ENCODE peak calls at places on chromosomes 4 and X, in seven cellular contexts. Q is GM04504; Y is T-helper 9 cell; U is nucleus accumbens; A is activated T-cell treated with anti-CD3 and anti-CD28 coated beads, Interleukin-2, amount 50 U/mL, for 24 hours; V is PC-3; F is LoVo. M is an unnamed sample.

GRCh38 chrX:23779025-23779424 is 3.9 kb upstream of the SAT1 start:
- DNase-seq in A (no peak), F (no peak), Y (no peak), V (peak), U (no peak), Q (no peak), M (peak)

GRCh38 chr4:48254381-48255072 is 15.1 kb downstream of the TEC start:
- DNase-seq in F (peak), U (no peak), V (no peak), A (no peak), Q (peak), Y (no peak), M (peak)

GRCh38 chr4:55075823-55076418 is 49.5 kb downstream of the KDR start:
- DNase-seq in A (no peak), Y (no peak), V (no peak), F (no peak), U (no peak), Q (no peak), M (no peak)

GRCh38 chr4:95066011-95066410 is 308.3 kb downstream of the BMPR1B start:
- DNase-seq in F (no peak), U (no peak), Y (no peak), V (no peak), Q (no peak), A (no peak), M (peak)

GRCh38 chr4:144714166-144714565 is 68.2 kb downstream of the HHIP start:
- DNase-seq in A (no peak), F (no peak), Y (no peak), Q (no peak), V (peak), U (no peak), M (no peak)

GRCh38 chr4:183444953-183445543 is 612 bp downstream of the CDKN2AIP start:
- DNase-seq in F (no peak), A (no peak), V (peak), Q (no peak), Y (no peak), U (no peak), M (no peak)

GRCh38 chr4:87007345-87008181 is 72.8 kb downstream of the AFF1 start:
- DNase-seq in Q (peak), V (peak), A (peak), F (peak), U (peak), Y (peak), M (peak)

GRCh38 chrX:63746278-63746677 is 38.7 kb downstream of the ARHGEF9 start:
- DNase-seq in Q (no peak), Y (no peak), U (no peak), F (no peak), V (no peak), A (no peak), M (no peak)

GRCh38 chr4:8082517-8083055 is 76.0 kb downstream of the ABLIM2 start:
- DNase-seq in Y (no peak), U (peak), A (no peak), F (no peak), Q (no peak), V (no peak), M (peak)

GRCh38 chr4:139420652-139421051 is 33.3 kb upstream of the RAB33B start:
- DNase-seq in V (no peak), Y (no peak), F (no peak), Q (no peak), U (no peak), A (no peak), M (no peak)

GRCh38 chrX:3712870-3713224 is 602 bp downstream of the PRKX start:
- DNase-seq in Y (no peak), F (no peak), U (no peak), Q (no peak), A (no peak), V (peak), M (no peak)

GRCh38 chr4:77177196-77177595 is 20.2 kb downstream of the CCNG2 start:
- DNase-seq in Y (no peak), U (no peak), A (no peak), V (no peak), Q (no peak), F (no peak), M (no peak)

GRCh38 chr4:7908668-7909067 is 31.0 kb downstream of the AFAP1 start:
- DNase-seq in U (no peak), F (no peak), A (no peak), V (no peak), Q (no peak), Y (no peak), M (no peak)